ENCODE peak calls at places on chromosomes 12 and 14, in nine cellular contexts. T is upper lobe of right lung, G is astrocyte of the spinal cord, J is vagina, U is HFFc6, B is A549, X is ovary, A is Peyer's patch, O is cardiac fibroblast. H is an unnamed sample.

GRCh38 chr12:127655691-127656090 is 611.3 kb upstream of the TMEM132C start:
- DNase-seq in T (no peak), G (peak), J (no peak), U (peak), B (no peak), X (no peak), A (no peak), O (no peak), H (no peak)

GRCh38 chr12:130945793-130946492 is 7.8 kb upstream of the ADGRD1 start:
- DNase-seq in T (no peak), G (no peak), J (peak), U (no peak), B (no peak), X (peak), A (no peak), O (peak), H (no peak)

GRCh38 chr12:108633534-108634224 is at the start of gene SELPLG:
- DNase-seq in T (peak), G (no peak), J (no peak), U (no peak), B (no peak), X (no peak), A (peak), O (no peak), H (no peak)

GRCh38 chr14:70096866-70097265 is 91.9 kb downstream of the SLC8A3 start:
- DNase-seq in T (no peak), G (no peak), J (no peak), U (no peak), B (peak), X (no peak), A (no peak), O (peak), H (peak)

GRCh38 chr12:62128186-62128965 is 131.8 kb upstream of the USP15 start:
- DNase-seq in T (no peak), G (no peak), J (no peak), U (no peak), B (no peak), X (no peak), A (no peak), O (no peak), H (no peak)

GRCh38 chr14:80385340-80385739 is 174.0 kb upstream of the DIO2 start:
- DNase-seq in T (no peak), G (no peak), J (no peak), U (no peak), B (no peak), X (no peak), A (no peak), O (no peak), H (no peak)

GRCh38 chr12:72209096-72209495 is 63.1 kb upstream of the TRHDE start:
- DNase-seq in T (no peak), G (no peak), J (no peak), U (no peak), B (no peak), X (no peak), A (no peak), O (no peak), H (no peak)

GRCh38 chr12:87336814-87337336 is 692.3 kb downstream of the C12orf50 start:
- DNase-seq in T (no peak), G (no peak), J (no peak), U (no peak), B (no peak), X (no peak), A (no peak), O (no peak), H (no peak)

GRCh38 chr12:81499809-81500208 is 259.3 kb downstream of the PPFIA2 start:
- DNase-seq in T (no peak), G (no peak), J (no peak), U (no peak), B (no peak), X (no peak), A (no peak), O (peak), H (no peak)

GRCh38 chr14:69268763-69269162 is 8.8 kb downstream of the GALNT16 start:
- DNase-seq in T (no peak), G (peak), J (no peak), U (peak), B (no peak), X (no peak), A (no peak), O (peak), H (no peak)

GRCh38 chr12:30067156-30067555 is 283.4 kb upstream of the TMTC1 start:
- DNase-seq in T (no peak), G (no peak), J (no peak), U (no peak), B (no peak), X (no peak), A (no peak), O (peak), H (no peak)

GRCh38 chr12:16950041-16950677 is 344.2 kb upstream of the LMO3 start:
- DNase-seq in T (no peak), G (no peak), J (no peak), U (no peak), B (no peak), X (no peak), A (no peak), O (no peak), H (no peak)

GRCh38 chr14:99758121-99758871 is 34.9 kb upstream of the EML1 start:
- DNase-seq in T (no peak), G (peak), J (no peak), U (peak), B (peak), X (no peak), A (no peak), O (peak), H (peak)

GRCh38 chr14:88999137-88999536 is 174.7 kb downstream of the TTC8 start:
- DNase-seq in T (no peak), G (no peak), J (no peak), U (no peak), B (no peak), X (no peak), A (no peak), O (no peak), H (no peak)

GRCh38 chr14:63011609-63012008 is 33.6 kb downstream of the KCNH5 start:
- DNase-seq in T (no peak), G (no peak), J (no peak), U (no peak), B (no peak), X (no peak), A (no peak), O (no peak), H (no peak)

GRCh38 chr12:110223777-110224378 is 57.2 kb upstream of the ATP2A2 start:
- DNase-seq in T (no peak), G (no peak), J (no peak), U (peak), B (peak), X (no peak), A (no peak), O (no peak), H (no peak)

GRCh38 chr14:50668008-50668851 is at the start of gene SAV1:
- DNase-seq in T (peak), G (peak), J (peak), U (peak), B (peak), X (peak), A (peak), O (peak), H (peak)

GRCh38 chr12:32043928-32044549 is 62.6 kb upstream of the BICD1 start:
- DNase-seq in T (no peak), G (no peak), J (no peak), U (no peak), B (peak), X (no peak), A (no peak), O (no peak), H (no peak)

GRCh38 chr12:46478123-46478522 is 105.5 kb upstream of the SLC38A2 start:
- DNase-seq in T (no peak), G (no peak), J (no peak), U (no peak), B (no peak), X (no peak), A (no peak), O (no peak), H (no peak)

GRCh38 chr14:24052656-24053547 is 1.1 kb downstream of the CARMIL3 start:
- DNase-seq in T (no peak), G (no peak), J (no peak), U (no peak), B (no peak), X (no peak), A (no peak), O (no peak), H (peak)

GRCh38 chr12:59596232-59597143 is 659 bp downstream of the SLC16A7 start:
- DNase-seq in T (peak), G (peak), J (peak), U (peak), B (peak), X (peak), A (peak), O (peak), H (peak)

GRCh38 chr12:104588048-104588942 is 131.5 kb downstream of the CHST11 start:
- DNase-seq in T (no peak), G (peak), J (no peak), U (peak), B (peak), X (no peak), A (peak), O (no peak), H (no peak)

GRCh38 chr12:43884683-43885410 is 49.0 kb downstream of the TMEM117 start:
- DNase-seq in T (no peak), G (no peak), J (no peak), U (no peak), B (no peak), X (no peak), A (no peak), O (no peak), H (no peak)

GRCh38 chr12:16606936-16607335 is 974 bp upstream of the LMO3 start:
- DNase-seq in T (no peak), G (no peak), J (no peak), U (no peak), B (no peak), X (peak), A (no peak), O (no peak), H (no peak)

GRCh38 chr14:95023886-95024285 is 133.4 kb downstream of the DICER1 start:
- DNase-seq in T (no peak), G (no peak), J (peak), U (no peak), B (no peak), X (no peak), A (peak), O (peak), H (no peak)

GRCh38 chr12:19893514-19893913 is 454.2 kb downstream of the AEBP2 start:
- DNase-seq in T (no peak), G (peak), J (no peak), U (no peak), B (peak), X (no peak), A (no peak), O (peak), H (no peak)

GRCh38 chr14:90114554-90114953 is 52.8 kb downstream of the KCNK13 start:
- DNase-seq in T (no peak), G (no peak), J (no peak), U (no peak), B (peak), X (no peak), A (no peak), O (no peak), H (no peak)

GRCh38 chr12:61676520-61676919 is 583.7 kb upstream of the USP15 start:
- DNase-seq in T (no peak), G (no peak), J (no peak), U (no peak), B (no peak), X (no peak), A (no peak), O (no peak), H (no peak)

GRCh38 chr12:100716658-100716948 is 78.0 kb upstream of the ANO4 start:
- DNase-seq in T (no peak), G (peak), J (no peak), U (no peak), B (peak), X (no peak), A (no peak), O (no peak), H (no peak)

GRCh38 chr14:75418779-75419768 is 8.7 kb upstream of the JDP2 start:
- DNase-seq in T (peak), G (no peak), J (no peak), U (no peak), B (peak), X (no peak), A (peak), O (no peak), H (no peak)

GRCh38 chr14:33070474-33070873 is 131.8 kb downstream of the NPAS3 start:
- DNase-seq in T (no peak), G (no peak), J (no peak), U (no peak), B (no peak), X (no peak), A (no peak), O (no peak), H (no peak)

GRCh38 chr14:33068626-33069025 is 129.9 kb downstream of the NPAS3 start:
- DNase-seq in T (no peak), G (peak), J (no peak), U (no peak), B (no peak), X (no peak), A (no peak), O (no peak), H (no peak)

GRCh38 chr14:33073023-33073422 is 134.3 kb downstream of the NPAS3 start:
- DNase-seq in T (no peak), G (no peak), J (no peak), U (no peak), B (no peak), X (no peak), A (no peak), O (no peak), H (no peak)
- TF ChIP-seq CTCF in T (no peak), G (no peak), J (no peak), U (no peak), B (no peak), X (no peak), A (no peak), O (no peak), H (no peak)

DNA sequence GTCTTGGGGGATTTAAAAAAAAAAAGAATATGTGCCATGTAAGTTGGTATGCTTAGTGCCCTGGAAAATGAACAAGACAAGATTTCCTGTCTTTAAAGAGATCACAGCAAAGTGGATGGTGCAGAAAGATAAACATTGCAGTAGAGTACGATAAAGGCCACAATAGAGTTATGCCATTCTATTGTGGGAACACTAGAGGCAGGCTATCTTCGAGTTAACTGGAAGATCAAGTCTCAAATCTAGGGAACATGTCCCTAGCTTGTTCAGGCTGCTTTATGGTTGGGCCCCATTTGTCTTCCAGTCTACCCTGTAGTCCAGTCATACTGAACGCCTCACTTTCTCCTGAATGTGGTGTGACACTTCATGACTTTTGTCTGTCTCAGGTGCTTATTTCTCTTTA is 18.7 kb upstream of the CCT2 start:
- DNase-seq in T (no peak), G (no peak), J (no peak), U (no peak), B (no peak), X (no peak), A (no peak), O (no peak), H (no peak)
- TF ChIP-seq CTCF in T (no peak), G (peak), J (no peak), U (peak), B (no peak), X (no peak), A (no peak), O (no peak), H (no peak)

GRCh38 chr14:92352158-92352985 is 29.4 kb downstream of the SLC24A4 start:
- DNase-seq in T (no peak), G (no peak), J (no peak), U (no peak), B (peak), X (no peak), A (no peak), O (peak), H (no peak)
- TF ChIP-seq CTCF in T (peak), G (peak), J (no peak), U (peak), B (peak), X (no peak), A (peak), O (peak), H (no peak)

GRCh38 chr12:124471828-124472227 is 95.6 kb downstream of the NCOR2 start:
- DNase-seq in T (no peak), G (no peak), J (no peak), U (no peak), B (no peak), X (no peak), A (no peak), O (no peak), H (no peak)

GRCh38 chr12:124470139-124470538 is 97.3 kb downstream of the NCOR2 start:
- DNase-seq in T (no peak), G (no peak), J (no peak), U (no peak), B (no peak), X (no peak), A (no peak), O (no peak), H (no peak)

GRCh38 chr12:124466200-124467128 is 100.9 kb downstream of the NCOR2 start:
- DNase-seq in T (no peak), G (peak), J (no peak), U (peak), B (peak), X (no peak), A (peak), O (peak), H (no peak)

GRCh38 chr12:124470806-124471205 is 96.6 kb downstream of the NCOR2 start:
- DNase-seq in T (no peak), G (no peak), J (no peak), U (no peak), B (no peak), X (no peak), A (no peak), O (no peak), H (no peak)

GRCh38 chr12:124469193-124469888 is 98.1 kb downstream of the NCOR2 start:
- DNase-seq in T (no peak), G (no peak), J (no peak), U (no peak), B (peak), X (no peak), A (no peak), O (no peak), H (no peak)
- TF ChIP-seq CTCF in T (peak), G (peak), J (no peak), U (peak), B (no peak), X (peak), A (peak), O (peak), H (peak)

GRCh38 chr14:76812422-76813383 is at the start of gene ANGEL1:
- DNase-seq in T (peak), G (peak), J (peak), U (peak), B (peak), X (peak), A (peak), O (peak), H (peak)
- TF ChIP-seq CTCF in T (no peak), G (no peak), J (no peak), U (no peak), B (no peak), X (no peak), A (no peak), O (no peak), H (peak)

GRCh38 chr14:54566152-54566409 is 847 bp upstream of the SAMD4A start:
- DNase-seq in T (no peak), G (no peak), J (no peak), U (no peak), B (no peak), X (no peak), A (no peak), O (no peak), H (no peak)

GRCh38 chr14:54567634-54568561 is 970 bp downstream of the SAMD4A start:
- DNase-seq in T (peak), G (peak), J (no peak), U (no peak), B (peak), X (peak), A (peak), O (peak), H (peak)

GRCh38 chr14:54565236-54566151 is 1.4 kb upstream of the SAMD4A start:
- DNase-seq in T (peak), G (peak), J (peak), U (peak), B (peak), X (peak), A (peak), O (peak), H (peak)

GRCh38 chr14:54567224-54567633 is 301 bp downstream of the SAMD4A start:
- DNase-seq in T (no peak), G (no peak), J (no peak), U (no peak), B (peak), X (no peak), A (no peak), O (peak), H (no peak)

DNA sequence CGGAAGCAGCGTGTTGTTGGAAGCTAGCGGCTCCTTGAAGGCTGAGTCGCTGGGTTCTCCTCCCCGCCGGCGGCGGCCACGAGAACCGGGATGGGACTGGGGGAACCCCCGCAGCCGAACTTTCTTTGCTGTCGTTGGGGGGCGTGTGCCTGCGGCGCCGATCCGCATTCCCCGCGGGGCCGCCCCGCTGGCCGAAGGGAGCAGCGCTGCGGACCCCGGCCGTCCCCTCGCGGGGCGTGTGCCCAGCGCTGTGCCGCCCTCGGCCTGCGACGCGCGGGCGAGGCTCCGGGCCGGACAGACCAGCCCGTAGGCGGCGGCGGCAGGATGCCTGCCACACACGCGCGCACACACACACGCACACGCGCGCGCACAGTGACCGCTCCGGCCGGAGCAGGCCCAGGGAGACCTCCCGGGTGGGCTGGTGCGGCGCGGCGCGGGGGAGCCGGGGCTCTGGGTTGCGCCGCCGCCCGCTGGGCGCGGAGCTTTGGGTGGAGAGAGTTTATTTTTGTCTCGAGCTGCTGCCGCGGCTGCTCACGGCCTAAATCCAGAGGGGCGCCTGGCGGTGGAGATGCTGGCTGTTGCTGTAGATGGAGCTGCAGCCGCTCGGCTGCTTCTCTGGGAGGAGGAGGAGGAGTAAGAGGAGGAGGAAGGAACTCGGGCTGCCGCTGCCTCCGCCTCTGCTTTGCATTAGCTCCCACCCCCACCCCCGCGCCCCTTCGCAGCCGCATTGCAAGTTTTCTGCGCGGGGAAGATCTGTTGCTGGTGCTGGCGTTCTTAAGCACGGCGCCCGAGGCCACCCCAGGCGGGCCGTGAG is at the start of gene SAMD4A:
- DNase-seq in T (peak), G (peak), J (peak), U (peak), B (peak), X (peak), A (peak), O (peak), H (peak)
- TF ChIP-seq CTCF in T (peak), G (peak), J (no peak), U (peak), B (peak), X (peak), A (peak), O (peak), H (peak)

DNA sequence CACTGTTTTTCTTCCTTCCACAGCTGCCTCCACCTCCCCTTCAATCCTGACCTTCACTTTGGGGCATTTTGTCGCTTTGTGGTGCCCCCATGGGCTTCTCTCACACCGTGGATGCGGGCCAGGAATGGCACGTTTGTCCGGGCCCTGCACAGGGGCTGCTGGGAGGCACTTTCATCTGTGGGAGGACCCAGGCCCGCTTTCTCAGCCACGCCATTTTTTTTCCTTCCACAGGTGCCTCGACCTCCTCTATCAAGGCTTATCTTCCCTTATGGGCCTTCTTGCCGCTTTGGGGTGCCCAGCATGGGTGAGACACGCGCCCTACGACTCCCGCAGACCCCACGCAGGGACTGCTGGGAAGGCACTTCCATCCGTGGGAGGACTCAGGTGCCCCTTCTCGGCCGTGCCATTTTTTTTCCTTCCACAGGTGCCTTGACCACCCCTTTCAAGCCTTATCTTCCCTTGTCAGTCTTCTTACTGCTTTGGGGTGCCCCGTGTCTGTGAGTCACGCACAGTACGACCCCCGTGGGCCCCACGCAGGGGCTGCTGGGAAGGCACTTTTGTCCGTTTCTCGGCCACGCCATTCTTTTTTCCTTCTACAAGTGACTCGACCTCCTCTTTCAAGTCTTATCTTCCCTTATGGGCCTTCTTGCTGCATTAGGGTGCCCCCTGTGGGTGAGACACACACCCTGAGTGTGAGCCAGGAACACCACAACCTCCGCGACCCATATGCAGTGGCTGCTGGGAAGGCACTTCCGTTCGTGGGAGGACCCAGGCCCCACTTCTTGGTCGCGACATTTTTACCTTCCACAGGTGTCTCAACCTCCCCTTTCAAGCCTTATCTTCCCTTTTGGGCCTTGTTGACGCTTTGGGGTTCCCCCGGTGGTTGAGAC is 270.7 kb downstream of the ALG10 start:
- DNase-seq in T (peak), G (no peak), J (no peak), U (no peak), B (peak), X (peak), A (peak), O (no peak), H (peak)
- TF ChIP-seq CTCF in T (no peak), G (no peak), J (no peak), U (no peak), B (no peak), X (no peak), A (no peak), O (no peak), H (no peak)